ENCODE peak calls at places on chromosomes 4 and X, in eight cellular contexts. F, G, D, B, X, M, K and S are unnamed samples.

GRCh38 chr4:101695176-101695575 is 95.4 kb upstream of the BANK1 start:
- DNase-seq in F (no peak), G (no peak), D (no peak), B (no peak), X (no peak), M (no peak), K (no peak), S (no peak)

GRCh38 chrX:3176439-3176820 is 135.2 kb downstream of the ARSF start:
- DNase-seq in F (no peak), G (no peak), D (peak; percentile 68), B (no peak), X (no peak), M (peak; percentile 70), K (no peak), S (no peak)

GRCh38 chrX:133575501-133575900 is 160.2 kb upstream of the GPC4 start:
- DNase-seq in F (no peak), G (no peak), D (no peak), B (no peak), X (no peak), M (no peak), K (no peak), S (no peak)

GRCh38 chrX:9071031-9071650 is 37.2 kb upstream of the FAM9B start:
- DNase-seq in F (no peak), G (no peak), D (no peak), B (no peak), X (no peak), M (no peak), K (no peak), S (no peak)

GRCh38 chr4:53576676-53577372 is 14.5 kb downstream of the LNX1 start:
- DNase-seq in F (no peak), G (no peak), D (peak; percentile 36), B (no peak), X (no peak), M (peak; percentile 66), K (no peak), S (no peak)

GRCh38 chr4:96531836-96532235 is 691.9 kb downstream of the PDHA2 start:
- DNase-seq in F (no peak), G (no peak), D (no peak), B (no peak), X (no peak), M (no peak), K (no peak), S (no peak)

GRCh38 chr4:127545271-127545670 is 87.5 kb upstream of the INTU start:
- DNase-seq in F (no peak), G (no peak), D (no peak), B (no peak), X (no peak), M (no peak), K (no peak), S (no peak)

GRCh38 chr4:170423137-170423536 is 333.4 kb upstream of the AADAT start:
- DNase-seq in F (no peak), G (no peak), D (no peak), B (no peak), X (no peak), M (peak; percentile 90), K (no peak), S (no peak)

GRCh38 chrX:119981286-119982070 is 37.9 kb upstream of the NKAP start:
- DNase-seq in F (no peak), G (peak; percentile 33), D (peak; percentile 43), B (no peak), X (no peak), M (peak; percentile 51), K (no peak), S (no peak)

GRCh38 chr4:38090450-38091246 is 130.4 kb downstream of the PTTG2 start:
- DNase-seq in F (no peak), G (no peak), D (no peak), B (no peak), X (no peak), M (no peak), K (no peak), S (no peak)

GRCh38 chr4:134812611-134813010 is 611.0 kb upstream of the PABPC4L start:
- DNase-seq in F (no peak), G (no peak), D (no peak), B (no peak), X (no peak), M (no peak), K (no peak), S (no peak)

GRCh38 chrX:70477734-70478075 is 33.1 kb downstream of the DLG3 start:
- DNase-seq in F (no peak), G (no peak), D (no peak), B (no peak), X (no peak), M (no peak), K (no peak), S (no peak)

GRCh38 chr4:30757357-30757756 is 37.2 kb downstream of the PCDH7 start:
- DNase-seq in F (no peak), G (no peak), D (peak; percentile 84), B (no peak), X (no peak), M (peak; percentile 87), K (no peak), S (no peak)

GRCh38 chr4:143083811-143084472 is 100.8 kb upstream of the USP38 start:
- DNase-seq in F (no peak), G (no peak), D (peak; percentile 7), B (no peak), X (no peak), M (no peak), K (no peak), S (no peak)

GRCh38 chr4:1045595-1046201 is 34.3 kb downstream of the FGFRL1 start:
- DNase-seq in F (no peak), G (no peak), D (no peak), B (peak; percentile 43), X (peak; percentile 18), M (no peak), K (no peak), S (peak; percentile 26)

GRCh38 chr4:176964116-176964691 is 171.5 kb upstream of the VEGFC start:
- DNase-seq in F (no peak), G (no peak), D (no peak), B (no peak), X (no peak), M (no peak), K (no peak), S (no peak)